ENCODE peak calls at places on chromosomes 6 and 20, in eight cellular contexts. N is fibroblast of mammary gland, D is RWPE1, O is HepG2, U is A549, Z is fibroblast of the aortic adventitia, G is GM23338, X is lower lobe of right lung. Y is an unnamed sample.

GRCh38 chr20:24915892-24916291 is 33.2 kb upstream of the CST7 start:
- DNase-seq in N (no peak), X (no peak), U (no peak), O (no peak), D (no peak), G (no peak), Z (no peak), Y (no peak)

GRCh38 chr6:110816677-110817076 is 1.4 kb upstream of the CDK19 start:
- DNase-seq in N (no peak), U (no peak), D (no peak), G (peak), Z (no peak), X (no peak), O (no peak), Y (no peak)

GRCh38 chr6:142302427-142303190 is 802 bp downstream of the ADGRG6 start:
- DNase-seq in O (peak), D (peak), X (no peak), N (no peak), U (peak), Z (no peak), G (peak), Y (peak)

GRCh38 chr6:168704678-168705077 is 263.7 kb downstream of the SMOC2 start:
- DNase-seq in U (no peak), O (no peak), X (no peak), N (no peak), G (no peak), D (no peak), Z (no peak), Y (no peak)

GRCh38 chr6:168078943-168079405 is at the start of gene FRMD1:
- DNase-seq in N (no peak), X (no peak), G (no peak), Z (no peak), O (peak), D (no peak), U (no peak), Y (no peak)

GRCh38 chr20:61371501-61372150 is 119.6 kb downstream of the CDH4 start:
- DNase-seq in X (no peak), Z (no peak), D (no peak), O (no peak), G (no peak), N (no peak), U (no peak), Y (no peak)

GRCh38 chr6:4055420-4056041 is 23.4 kb downstream of the FAM217A start:
- DNase-seq in N (peak), U (peak), Z (peak), X (no peak), G (no peak), O (peak), D (peak), Y (peak)

GRCh38 chr6:35258336-35258735 is 1.2 kb upstream of the ZNF76 start:
- DNase-seq in G (no peak), U (no peak), N (no peak), O (no peak), Z (no peak), X (no peak), D (no peak), Y (no peak)

GRCh38 chr6:158639056-158639455 is 5.5 kb downstream of the DYNLT1 start:
- DNase-seq in X (no peak), Z (no peak), D (no peak), G (no peak), U (no peak), O (no peak), N (no peak), Y (no peak)

GRCh38 chr6:18386302-18386976 is 711 bp upstream of the RNF144B start:
- DNase-seq in Z (peak), N (no peak), O (peak), U (no peak), X (peak), G (no peak), D (no peak), Y (peak)

GRCh38 chr6:18389479-18389878 is 2.3 kb downstream of the RNF144B start:
- DNase-seq in O (no peak), N (peak), D (no peak), Z (peak), G (no peak), U (no peak), X (no peak), Y (peak)

GRCh38 chr6:18388252-18388651 is 1.1 kb downstream of the RNF144B start:
- DNase-seq in U (no peak), G (no peak), X (no peak), N (no peak), Z (no peak), O (no peak), D (peak), Y (peak)

GRCh38 chr6:18388942-18389341 is 1.8 kb downstream of the RNF144B start:
- DNase-seq in N (peak), U (peak), G (peak), D (peak), O (peak), X (no peak), Z (peak), Y (peak)

DNA sequence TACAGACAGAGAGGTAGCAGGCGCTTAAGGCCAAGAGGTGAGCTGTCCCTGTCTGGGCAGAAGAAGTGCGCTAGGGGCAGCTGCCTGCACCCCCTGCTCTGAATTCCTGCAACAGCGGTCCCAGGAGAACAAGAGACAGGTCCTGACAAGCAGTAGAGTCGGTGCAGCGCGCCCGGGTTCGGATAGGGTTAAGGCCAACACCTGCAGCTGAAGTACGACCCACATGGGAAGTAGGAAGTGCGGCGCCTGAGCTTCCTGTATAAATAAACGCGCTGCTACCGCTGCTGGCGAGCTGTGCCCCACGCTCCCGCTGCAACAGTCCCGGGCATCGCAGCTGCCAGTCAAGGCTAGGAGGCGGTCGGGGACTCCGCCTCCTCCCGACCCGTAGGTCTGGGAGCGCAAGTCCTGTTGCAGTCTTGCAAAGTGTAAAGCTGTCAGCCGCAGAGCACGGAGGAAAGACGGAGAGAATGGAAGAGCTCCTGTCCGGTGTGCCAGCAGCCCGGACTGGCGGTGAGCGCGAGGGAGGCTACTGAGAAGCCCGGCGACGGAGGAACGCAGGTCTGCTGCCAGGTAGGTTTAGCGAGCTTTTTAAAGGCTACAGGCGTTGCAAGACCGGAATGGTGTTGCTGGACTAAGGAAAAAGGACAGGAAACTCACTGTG is at the start of gene RNF144B:
- DNase-seq in U (peak), Z (peak), O (peak), N (peak), X (peak), D (peak), G (peak), Y (peak)
- TF ChIP-seq CTCF in U (no peak), Z (no peak), O (peak), N (no peak), X (no peak), D (no peak), G (no peak), Y (no peak)

DNA sequence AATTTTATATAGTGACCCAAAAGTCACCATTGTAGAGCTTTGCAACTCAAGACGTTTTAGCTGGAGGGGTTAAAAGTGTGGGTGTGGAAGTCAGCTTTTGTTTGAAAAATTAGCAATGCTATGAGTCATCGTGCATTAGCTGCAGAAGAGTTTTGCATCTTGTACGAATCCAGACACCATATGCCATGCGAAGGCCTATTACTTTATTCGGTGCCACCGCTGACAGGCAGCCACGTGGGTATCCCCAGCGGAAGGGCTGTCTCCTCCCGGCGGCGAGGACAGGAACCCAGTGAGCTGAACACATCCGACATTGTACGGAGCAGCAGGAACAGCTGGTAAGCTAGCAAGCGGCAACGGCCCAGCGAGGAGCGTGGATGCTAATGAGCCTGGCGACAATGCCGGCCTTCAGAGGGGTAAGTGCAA is 84.4 kb downstream of the INSM1 start:
- DNase-seq in X (peak), O (no peak), G (peak), U (no peak), Z (peak), N (peak), D (peak), Y (peak)
- TF ChIP-seq CTCF in X (peak), O (no peak), G (peak), U (no peak), Z (no peak), N (no peak), D (no peak), Y (no peak)

GRCh38 chr6:140921366-140922226 is 1211.1 kb upstream of the GJE1 start:
- DNase-seq in U (peak), D (peak), O (peak), G (peak), Z (peak), X (no peak), N (peak), Y (peak)
- TF ChIP-seq CTCF in U (peak), D (peak), O (peak), G (peak), Z (peak), X (peak), N (peak), Y (peak)

DNA sequence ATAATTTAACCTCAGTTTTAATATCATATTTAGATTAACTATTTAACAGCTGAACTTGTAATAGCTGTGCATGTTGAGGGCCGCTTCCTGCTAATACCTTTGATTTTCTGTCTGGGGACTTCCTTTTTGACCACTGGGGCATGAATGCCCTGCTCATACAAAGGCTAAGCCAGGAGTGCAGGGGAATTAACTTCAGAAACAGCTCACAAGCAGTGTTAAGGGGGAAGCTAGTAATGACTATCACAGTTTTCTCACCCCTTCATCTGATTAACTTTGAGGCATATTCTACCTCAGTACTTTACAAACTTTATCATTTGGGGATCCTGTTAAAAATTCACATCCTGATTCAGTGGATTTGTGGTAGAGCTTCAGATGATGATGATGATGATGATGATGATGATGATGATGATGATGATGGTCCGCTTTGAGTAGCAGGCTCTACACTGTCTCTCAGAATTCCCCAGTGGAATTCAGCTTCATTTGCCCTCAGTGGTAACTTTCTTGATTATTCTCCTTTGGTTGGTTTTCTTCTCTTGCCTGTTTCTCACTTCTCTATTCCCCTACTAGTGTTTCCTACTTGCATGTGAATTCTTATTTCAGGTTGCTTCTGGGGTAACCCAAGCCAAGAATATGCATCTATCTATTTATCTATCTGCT is 78.4 kb upstream of the TMEM170B start:
- DNase-seq in Z (no peak), G (no peak), N (no peak), O (no peak), U (no peak), X (no peak), D (no peak), Y (no peak)
- TF ChIP-seq CTCF in Z (no peak), G (no peak), N (no peak), O (no peak), U (no peak), X (no peak), D (no peak), Y (no peak)